ENCODE peak calls at places on chromosome 20, in five cellular contexts. R is PC-3, A is left ventricle myocardium inferior, G is transverse colon, Y is dorsolateral prefrontal cortex. L is an unnamed sample.

GRCh38 chr20:1437222-1437904 is 29.3 kb downstream of the NSFL1C start:
- DNase-seq in R (peak; percentile 86), A (peak; percentile 65), G (peak; percentile 80), Y (peak; percentile 82), L (peak; percentile 77)

GRCh38 chr20:23766531-23766930 is 15.8 kb upstream of the CST1 start:
- DNase-seq in R (no peak), A (no peak), G (no peak), Y (no peak), L (no peak)

GRCh38 chr20:17614812-17615644 is 45.2 kb downstream of the DSTN start:
- DNase-seq in R (no peak), A (no peak), G (peak; percentile 13), Y (peak; percentile 43), L (peak; percentile 52)

GRCh38 chr20:48723308-48724264 is 104.2 kb downstream of the PREX1 start:
- DNase-seq in R (no peak), A (no peak), G (peak; percentile 39), Y (no peak), L (peak; percentile 23)

GRCh38 chr20:38445402-38445801 is 10.3 kb upstream of the SNHG17 start:
- DNase-seq in R (no peak), A (no peak), G (no peak), Y (no peak), L (no peak)

GRCh38 chr20:48603116-48603818 is 224.5 kb downstream of the PREX1 start:
- DNase-seq in R (no peak), A (no peak), G (no peak), Y (peak; percentile 20), L (no peak)

GRCh38 chr20:10761232-10761631 is 87.4 kb upstream of the JAG1 start:
- DNase-seq in R (peak; percentile 93), A (no peak), G (no peak), Y (peak; percentile 64), L (no peak)

GRCh38 chr20:59026904-59027745 is 5.0 kb downstream of the ATP5F1E start:
- DNase-seq in R (no peak), A (no peak), G (no peak), Y (no peak), L (no peak)

GRCh38 chr20:1685304-1686052 is 27.9 kb upstream of the SIRPG start:
- DNase-seq in R (no peak), A (no peak), G (no peak), Y (no peak), L (no peak)

GRCh38 chr20:38085031-38085430 is 51.5 kb downstream of the RPRD1B start:
- DNase-seq in R (no peak), A (no peak), G (no peak), Y (no peak), L (no peak)

GRCh38 chr20:43824699-43825402 is 89.8 kb upstream of the TOX2 start:
- DNase-seq in R (peak; percentile 37), A (no peak), G (no peak), Y (no peak), L (no peak)

GRCh38 chr20:3805594-3806264 is 9.6 kb downstream of the CDC25B start:
- DNase-seq in R (peak; percentile 57), A (no peak), G (no peak), Y (no peak), L (no peak)

GRCh38 chr20:43138061-43138860 is 51.4 kb downstream of the PTPRT start:
- DNase-seq in R (no peak), A (peak; percentile 17), G (no peak), Y (no peak), L (no peak)

GRCh38 chr20:45044084-45044573 is 56.8 kb downstream of the KCNS1 start:
- DNase-seq in R (peak; percentile 90), A (no peak), G (peak; percentile 15), Y (no peak), L (peak; percentile 54)

GRCh38 chr20:39036851-39037250 is 74.7 kb downstream of the DHX35 start:
- DNase-seq in R (no peak), A (no peak), G (no peak), Y (no peak), L (no peak)

GRCh38 chr20:49384437-49385434 is 97.7 kb downstream of the KCNB1 start:
- DNase-seq in R (peak; percentile 76), A (peak; percentile 70), G (peak; percentile 71), Y (peak; percentile 81), L (peak; percentile 59)

GRCh38 chr20:6381887-6382286 is 259.1 kb upstream of the FERMT1 start:
- DNase-seq in R (peak; percentile 71), A (no peak), G (no peak), Y (no peak), L (no peak)

GRCh38 chr20:34954905-34955231 is 738 bp downstream of the GSS start:
- DNase-seq in R (peak; percentile 38), A (no peak), G (peak; percentile 37), Y (no peak), L (no peak)

GRCh38 chr20:42027746-42028268 is 409.6 kb upstream of the CHD6 start:
- DNase-seq in R (no peak), A (no peak), G (no peak), Y (no peak), L (no peak)

GRCh38 chr20:15199698-15200097 is 862.3 kb upstream of the FLRT3 start:
- DNase-seq in R (no peak), A (no peak), G (no peak), Y (no peak), L (no peak)

GRCh38 chr20:61901421-61902212 is 164.1 kb downstream of the TAF4 start:
- DNase-seq in R (peak; percentile 80), A (no peak), G (no peak), Y (no peak), L (no peak)

GRCh38 chr20:6468751-6469150 is 298.7 kb upstream of the BMP2 start:
- DNase-seq in R (peak; percentile 63), A (no peak), G (no peak), Y (no peak), L (no peak)

GRCh38 chr20:40750541-40750940 is 61.5 kb upstream of the MAFB start:
- DNase-seq in R (no peak), A (no peak), G (no peak), Y (no peak), L (no peak)

GRCh38 chr20:2795451-2795850 is 5.0 kb downstream of the CPXM1 start:
- DNase-seq in R (no peak), A (no peak), G (no peak), Y (no peak), L (no peak)

GRCh38 chr20:49275634-49276033 is 2.2 kb downstream of the ZNFX1 start:
- DNase-seq in R (peak; percentile 75), A (no peak), G (no peak), Y (no peak), L (no peak)

GRCh38 chr20:33796263-33796906 is 14.8 kb upstream of the CHMP4B start:
- DNase-seq in R (peak; percentile 95), A (no peak), G (peak; percentile 73), Y (no peak), L (no peak)

DNA sequence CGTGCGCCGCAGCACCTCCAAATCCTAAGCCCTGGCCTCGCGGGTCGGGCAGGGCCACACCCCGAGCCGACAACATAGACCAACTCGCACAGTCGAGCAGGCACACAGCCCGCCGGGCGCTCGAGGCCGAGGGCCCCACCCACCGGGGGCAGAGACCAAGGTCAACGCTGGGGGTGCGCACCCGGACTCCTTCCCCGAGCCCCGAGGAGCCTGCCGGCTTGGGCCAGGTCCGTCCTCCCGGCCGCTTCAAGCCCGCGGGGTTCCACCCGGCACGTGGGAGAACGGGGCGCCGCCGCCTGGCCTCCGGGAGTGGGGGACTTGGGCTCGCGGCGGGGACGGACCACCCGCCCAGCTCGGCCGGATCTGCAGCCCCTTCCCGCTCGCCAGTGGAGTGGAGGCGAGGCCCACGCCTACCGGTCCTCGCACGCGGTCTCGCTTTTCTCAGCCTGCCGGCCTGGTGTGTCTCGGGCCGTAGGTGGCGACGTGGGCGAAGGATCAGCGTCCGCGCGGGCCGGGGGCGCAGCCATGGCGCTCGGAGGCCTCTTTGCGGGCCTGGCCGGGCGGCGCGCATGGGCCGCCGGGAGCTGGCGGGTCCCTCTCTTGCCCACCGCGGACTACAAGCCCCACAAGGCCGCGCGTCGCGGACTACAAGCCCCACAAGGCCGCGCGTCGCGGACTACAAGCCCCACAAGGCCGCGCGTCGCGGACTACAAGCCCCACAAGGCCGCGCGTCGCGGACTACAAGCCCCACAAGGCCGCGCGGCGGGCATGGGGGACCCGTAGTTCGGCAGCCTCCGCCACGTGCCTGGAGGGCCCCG is at the start of gene UCKL1:
- DNase-seq in R (peak; percentile 83), A (peak; percentile 92), G (peak; percentile 94), Y (peak; percentile 90), L (peak; percentile 93)
- TF ChIP-seq CTCF in R (no peak), A (peak; percentile 30), G (no peak), Y (peak; percentile 3), L (peak; percentile 1)

GRCh38 chr20:57264151-57264792 is 2.2 kb downstream of the BMP7 start:
- DNase-seq in R (no peak), A (peak; percentile 24), G (no peak), Y (no peak), L (no peak)

GRCh38 chr20:57267158-57267821 is 849 bp upstream of the BMP7 start:
- DNase-seq in R (no peak), A (no peak), G (no peak), Y (no peak), L (no peak)

GRCh38 chr20:57266251-57267157 is at the start of gene BMP7:
- DNase-seq in R (no peak), A (no peak), G (no peak), Y (no peak), L (no peak)

GRCh38 chr20:57264908-57265648 is 1.4 kb downstream of the BMP7 start:
- DNase-seq in R (no peak), A (no peak), G (no peak), Y (no peak), L (no peak)

DNA sequence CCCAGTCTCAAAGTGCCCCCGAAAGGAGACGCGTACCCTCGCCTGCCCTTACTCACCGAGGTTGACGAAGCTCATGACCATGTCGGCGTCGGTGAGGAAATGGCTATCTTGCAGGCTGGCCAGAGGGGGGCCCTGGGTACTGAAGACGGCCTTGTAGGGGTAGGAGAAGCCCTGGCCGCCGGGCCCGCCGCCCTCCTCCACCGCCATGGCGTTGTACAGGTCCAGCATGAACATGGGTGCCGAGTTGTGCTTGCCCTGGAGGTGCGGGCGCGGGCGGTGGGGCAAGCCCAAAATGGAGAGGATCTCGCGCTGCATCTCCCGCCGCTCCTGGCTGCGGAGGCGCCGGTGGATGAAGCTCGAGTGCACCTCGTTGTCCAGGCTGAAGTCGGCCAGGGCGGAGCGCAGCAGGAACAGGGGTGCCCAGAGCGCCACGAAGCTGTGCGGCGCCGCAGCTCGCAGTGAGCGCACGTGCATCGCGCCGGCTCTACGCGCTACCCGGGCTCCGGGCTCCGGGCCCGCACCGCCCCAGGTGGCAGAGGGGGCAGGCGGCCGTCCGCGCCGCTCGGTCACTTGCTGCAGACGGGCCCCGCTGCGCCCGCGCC is 691 bp downstream of the BMP7 start:
- DNase-seq in R (no peak), A (no peak), G (no peak), Y (no peak), L (no peak)
- H3K27ac ChIP-seq in R (no peak overlapping the region), A (peak overlapping the region; percentile 52), G (no peak overlapping the region), Y (no peak overlapping the region), L (no peak overlapping the region)

DNA sequence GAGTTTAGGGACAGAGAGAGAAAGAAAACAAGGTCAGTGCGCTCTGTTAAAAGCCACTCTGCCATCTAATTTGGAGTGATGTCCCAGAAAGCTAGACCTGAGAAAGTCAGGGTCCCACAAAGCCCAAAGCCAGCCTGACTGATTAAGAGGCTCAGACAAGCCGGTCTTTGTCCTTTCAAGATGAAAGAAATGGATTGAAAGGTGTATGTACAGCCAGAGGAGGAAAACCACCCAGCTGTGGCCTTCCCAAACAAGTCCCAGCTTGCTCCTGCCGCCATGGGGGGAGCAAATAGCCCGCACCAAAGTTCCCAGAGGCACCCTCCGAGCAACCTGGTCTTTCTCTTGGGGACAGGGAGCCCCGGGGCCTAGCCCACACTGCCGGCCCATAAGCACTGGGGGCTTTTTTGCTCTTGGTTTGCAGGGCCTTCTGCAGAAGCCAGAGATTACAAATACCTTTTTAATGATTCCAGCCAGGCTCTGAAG is 3.3 kb downstream of the BMP7 start:
- DNase-seq in R (no peak), A (no peak), G (no peak), Y (no peak), L (no peak)
- H3K27me3 ChIP-seq in R (peaks cover 98% of the 10 kb centered on the region), A (peaks cover 94% of the 10 kb centered on the region), G (peaks cover 99% of the 10 kb centered on the region), Y (peaks cover 15% of the 10 kb centered on the region), L (peaks cover 61% of the 10 kb centered on the region)

GRCh38 chr20:9503530-9504251 is 10.7 kb upstream of the LAMP5 start:
- DNase-seq in R (no peak), A (no peak), G (no peak), Y (no peak), L (no peak)
- TF ChIP-seq CTCF in R (peak; percentile 46), A (no peak), G (no peak), Y (no peak), L (no peak)

L was measured in adrenal gland.